ENCODE peak calls at places on chromosomes 6 and 20, in four cellular contexts. Z is body of pancreas, E is HCT116, C is gastrocnemius medialis. M is an unnamed sample.

GRCh38 chr6:1314617-1315016 is 2.7 kb downstream of the FOXQ1 start:
- DNase-seq in C (no peak), E (no peak), Z (no peak), M (no peak)

GRCh38 chr6:163263998-163264661 is 150.4 kb upstream of the QKI start:
- DNase-seq in C (peak; percentile 58), E (no peak), Z (peak; percentile 86), M (no peak)

GRCh38 chr20:37358366-37359150 is 12.6 kb downstream of the SRC start:
- DNase-seq in E (no peak), C (no peak), Z (no peak), M (no peak)

GRCh38 chr6:13605634-13606033 is 9.5 kb upstream of the NOL7 start:
- DNase-seq in C (no peak), E (no peak), Z (no peak), M (no peak)

GRCh38 chr20:40606660-40607059 is 82.4 kb downstream of the MAFB start:
- DNase-seq in C (no peak), E (no peak), Z (no peak), M (no peak)

GRCh38 chr6:27518881-27519795 is 46.2 kb upstream of the ZNF184 start:
- DNase-seq in E (peak; percentile 92), Z (peak; percentile 77), C (peak; percentile 18), M (peak; percentile 70)

GRCh38 chr6:106628658-106629102 is 618 bp downstream of the RTN4IP1 start:
- DNase-seq in C (no peak), Z (no peak), E (no peak), M (no peak)

GRCh38 chr6:23002044-23002619 is 432.8 kb downstream of the HDGFL1 start:
- DNase-seq in E (no peak), C (no peak), Z (no peak), M (no peak)

DNA sequence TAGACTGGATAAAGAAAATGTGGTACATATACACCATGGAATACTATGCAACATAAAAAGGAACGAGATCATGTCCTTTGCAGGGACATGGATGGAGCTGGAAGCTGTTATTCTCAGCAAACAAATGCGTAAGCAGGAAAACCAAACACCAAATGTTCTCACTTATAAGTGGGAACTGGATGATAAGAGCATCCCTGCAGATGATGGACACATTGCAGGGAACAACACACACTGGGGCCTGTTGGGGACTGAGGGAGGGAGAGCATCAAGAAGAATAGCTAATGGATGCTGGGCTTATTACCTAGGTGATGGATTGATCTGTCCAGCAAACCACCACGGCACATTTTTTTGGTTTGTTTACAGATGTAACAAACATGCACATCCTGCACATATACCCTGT is 470.5 kb upstream of the CITED2 start:
- DNase-seq in E (no peak), C (no peak), Z (no peak), M (no peak)
- H3K4me3 ChIP-seq in E (no peak overlapping the region), C (no peak overlapping the region), Z (no peak overlapping the region), M (no peak overlapping the region)

DNA sequence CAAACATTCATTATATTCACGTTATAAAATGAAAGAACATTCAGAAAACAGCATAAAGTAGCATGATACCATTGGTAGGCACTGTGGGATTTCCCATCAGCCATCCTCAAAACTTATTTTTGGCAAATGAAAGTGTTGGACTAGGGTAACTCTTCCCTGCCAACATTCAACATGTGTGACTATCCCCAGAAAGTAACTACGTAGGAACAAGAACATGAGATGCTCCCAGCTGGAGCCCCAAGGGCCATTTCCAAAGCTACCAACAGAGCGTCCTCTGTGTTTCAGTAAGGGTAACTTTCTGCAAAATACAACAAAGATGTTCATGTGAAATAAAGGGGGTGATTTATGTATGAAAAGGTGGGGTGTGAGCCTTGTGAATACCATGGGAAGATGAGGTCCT is 28.4 kb upstream of the PTPN1 start:
- DNase-seq in Z (no peak), E (no peak), C (no peak), M (no peak)
- H3K4me1 ChIP-seq in Z (peaks cover 8% of the 10 kb centered on the region), E (peaks cover 22% of the 10 kb centered on the region), C (peaks cover 4% of the 10 kb centered on the region), M (no peaks in the 10 kb centered on the region)

DNA sequence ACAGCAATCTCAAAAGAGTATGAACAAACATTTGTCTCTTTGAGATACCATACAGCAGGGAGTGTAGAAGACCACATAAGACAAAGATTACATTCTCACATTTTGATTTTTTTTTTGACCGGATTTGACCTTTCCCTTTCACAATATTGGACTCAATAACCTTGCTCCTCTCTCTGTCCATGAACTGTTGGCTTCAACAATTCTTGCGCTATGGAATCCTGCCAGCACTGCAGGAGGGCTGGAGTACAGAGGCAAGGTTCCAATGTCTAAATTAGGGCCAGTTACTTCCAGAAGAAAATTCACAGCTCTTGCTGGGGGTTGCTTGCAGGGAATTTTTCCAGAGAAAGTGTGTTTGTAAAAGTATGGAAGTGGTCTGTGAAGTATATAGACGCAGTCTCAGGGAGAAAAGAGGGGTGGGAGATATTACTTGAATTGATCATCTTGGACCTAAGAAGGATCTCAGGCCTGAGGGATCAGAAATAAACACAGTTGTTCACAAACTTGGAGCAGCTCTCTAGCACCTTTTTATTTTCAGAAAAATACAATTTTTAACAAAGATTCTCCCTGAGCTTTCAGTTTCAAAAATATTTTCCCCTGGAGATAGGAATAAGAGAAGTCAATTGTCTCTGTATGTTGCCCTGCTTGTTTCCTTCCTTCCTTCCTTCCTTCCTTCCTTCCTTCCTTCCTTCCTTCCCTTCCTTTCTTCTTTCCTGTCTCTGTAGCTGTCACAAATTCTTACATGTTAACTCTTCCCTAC is 765.9 kb downstream of the BCKDHB start:
- DNase-seq in Z (no peak), E (no peak), C (peak; percentile 11), M (no peak)
- H3K9me3 ChIP-seq in Z (no peaks in the 10 kb centered on the region), E (no peaks in the 10 kb centered on the region), C (no peaks in the 10 kb centered on the region), M (no peaks in the 10 kb centered on the region)

GRCh38 chr20:46311719-46312074 is 3.4 kb upstream of the CDH22 start:
- DNase-seq in E (no peak), C (no peak), Z (no peak), M (no peak)
- H3K4me3 ChIP-seq in E (peak overlapping the region; percentile 35), C (no peak overlapping the region), Z (no peak overlapping the region), M (peak overlapping the region; percentile 49)

GRCh38 chr6:82363368-82364086 is at the start of gene TPBG:
- DNase-seq in E (peak; percentile 47), Z (peak; percentile 43), C (no peak), M (peak; percentile 43)

GRCh38 chr6:82362144-82362543 is 1.5 kb upstream of the TPBG start:
- DNase-seq in C (no peak), E (no peak), Z (no peak), M (no peak)

GRCh38 chr6:82362868-82363267 is 749 bp upstream of the TPBG start:
- DNase-seq in E (no peak), Z (peak; percentile 6), C (no peak), M (no peak)

GRCh38 chr6:82365011-82365751 is 1.6 kb downstream of the TPBG start:
- DNase-seq in C (no peak), Z (peak; percentile 27), E (peak; percentile 24), M (peak; percentile 50)

DNA sequence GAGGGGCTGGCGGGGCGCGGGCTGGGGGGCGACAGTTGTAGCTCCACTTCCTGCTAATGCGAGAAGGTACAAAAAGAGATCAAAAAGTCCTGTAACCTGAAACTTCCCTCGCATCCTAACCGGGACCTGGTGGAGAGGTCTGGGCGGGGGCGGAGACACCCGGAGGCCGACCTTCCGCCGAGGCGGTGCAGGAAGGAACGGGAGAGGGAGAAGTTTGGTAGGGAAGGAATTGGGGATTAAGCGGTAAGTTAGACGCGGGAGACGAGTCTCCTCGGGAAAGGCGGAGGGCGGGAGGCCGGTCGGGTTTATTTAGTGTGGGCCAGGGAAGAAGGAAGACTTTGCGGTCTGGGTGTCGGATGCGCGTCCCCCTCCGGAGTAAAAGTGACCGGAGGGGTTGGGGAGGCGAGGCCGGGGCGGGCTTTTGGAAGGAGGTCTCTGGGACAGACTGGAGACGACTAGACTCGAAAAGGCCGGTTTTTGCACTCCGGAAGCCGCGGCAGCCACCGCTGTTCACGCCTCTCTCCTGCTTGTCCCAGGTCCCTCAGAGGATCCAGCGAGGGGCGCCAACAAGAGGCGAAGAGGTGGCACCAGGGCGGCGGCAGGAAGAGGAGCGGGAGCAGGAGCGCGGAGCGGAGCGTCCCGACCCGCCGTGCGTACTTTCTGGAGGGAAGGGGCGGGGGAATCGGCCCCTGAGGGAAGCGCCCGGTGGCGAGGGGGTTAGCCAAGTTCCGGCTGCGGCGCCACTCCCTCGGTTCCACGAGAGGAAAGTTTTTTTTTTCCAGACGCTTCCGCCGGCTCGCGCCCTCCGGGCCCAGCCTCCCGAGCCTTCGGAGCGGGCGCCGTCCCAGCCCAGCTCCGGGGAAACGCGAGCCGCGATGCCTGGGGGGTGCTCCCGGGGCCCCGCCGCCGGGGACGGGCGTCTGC is 732 bp downstream of the TPBG start:
- DNase-seq in Z (peak; percentile 48), C (no peak), E (peak; percentile 54), M (peak; percentile 56)
- H3K4me1 ChIP-seq in Z (peaks cover 17% of the 10 kb centered on the region), C (peaks cover 9% of the 10 kb centered on the region), E (peaks cover 12% of the 10 kb centered on the region), M (no peaks in the 10 kb centered on the region)

GRCh38 chr6:21082091-21082490 is 511.5 kb upstream of the SOX4 start:
- DNase-seq in Z (no peak), E (no peak), C (no peak), M (no peak)
- H3K9me3 ChIP-seq in Z (no peaks in the 10 kb centered on the region), E (no peaks in the 10 kb centered on the region), C (no peaks in the 10 kb centered on the region), M (no peaks in the 10 kb centered on the region)

GRCh38 chr20:2851086-2851485 is 10.5 kb downstream of the VPS16 start:
- DNase-seq in E (no peak), C (no peak), Z (no peak), M (no peak)
- H3K4me3 ChIP-seq in E (no peak overlapping the region), C (no peak overlapping the region), Z (no peak overlapping the region), M (no peak overlapping the region)

GRCh38 chr20:7822772-7823171 is 117.5 kb downstream of the HAO1 start:
- DNase-seq in Z (no peak), E (no peak), C (no peak), M (no peak)

GRCh38 chr20:7818477-7818876 is 121.8 kb downstream of the HAO1 start:
- DNase-seq in Z (no peak), E (no peak), C (no peak), M (no peak)

GRCh38 chr20:7817286-7817685 is 123.0 kb downstream of the HAO1 start:
- DNase-seq in Z (no peak), C (no peak), E (no peak), M (no peak)
- H3K4me1 ChIP-seq in Z (no peaks in the 10 kb centered on the region), C (no peaks in the 10 kb centered on the region), E (no peaks in the 10 kb centered on the region), M (no peaks in the 10 kb centered on the region)

GRCh38 chr20:17215167-17215566 is 11.7 kb upstream of the PCSK2 start:
- DNase-seq in C (no peak), Z (no peak), E (no peak), M (no peak)
- H3K9me3 ChIP-seq in C (no peaks in the 10 kb centered on the region), Z (no peaks in the 10 kb centered on the region), E (no peaks in the 10 kb centered on the region), M (no peaks in the 10 kb centered on the region)

DNA sequence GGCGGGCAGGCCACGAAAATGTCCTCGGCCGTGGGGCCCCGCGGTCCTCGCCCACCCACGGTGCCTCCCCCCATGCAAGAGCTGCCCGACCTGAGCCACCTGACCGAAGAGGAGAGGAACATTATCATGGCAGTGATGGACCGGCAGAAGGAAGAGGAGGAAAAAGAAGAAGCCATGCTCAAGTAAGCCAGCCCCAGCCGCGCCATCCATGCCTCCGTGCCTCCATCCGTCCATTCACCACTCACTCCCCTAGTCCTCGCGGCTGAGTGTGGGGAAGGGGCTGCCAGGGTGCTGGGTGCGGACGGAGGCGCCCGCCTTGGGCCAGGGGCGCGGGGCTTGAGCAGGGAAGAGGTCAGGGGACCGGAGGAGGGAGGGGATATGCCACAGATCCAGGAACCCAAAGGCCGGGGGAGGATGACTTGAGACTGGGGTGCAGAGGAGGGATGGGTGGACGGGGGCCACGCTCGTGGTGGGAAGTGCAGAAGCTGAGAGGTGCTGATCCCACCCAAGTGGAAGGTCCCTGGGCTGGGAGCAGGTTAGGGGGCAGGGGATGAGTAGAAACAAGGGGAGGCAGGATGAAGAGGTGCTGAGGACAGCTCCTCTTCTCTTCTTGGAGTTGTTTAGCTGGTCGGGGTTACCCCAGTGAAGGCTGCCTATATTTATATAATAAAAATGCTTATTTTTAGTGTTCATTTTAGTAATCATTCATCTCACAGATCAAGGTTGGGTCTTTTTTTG is 825 bp downstream of the RIMS1 start:
- DNase-seq in Z (no peak), C (no peak), E (no peak), M (no peak)
- H3K4me3 ChIP-seq in Z (no peak overlapping the region), C (peak overlapping the region; percentile 31), E (no peak overlapping the region), M (peak overlapping the region; percentile 51)

M was measured in BE2C.